ENCODE peak calls at places on chromosome 5, in seven cellular contexts. N is CD4-positive, alpha-beta T cell; G is psoas muscle; O is heart left ventricle; Z is GM23248; Q is stomach; R is WERI-Rb-1. P is an unnamed sample. For H3K9me3, the result is how much of the 10 kb centered on the place peaks cover.

GRCh38 chr5:34008721-34009120 is 871 bp upstream of the AMACR start:
- DNase-seq in O (no peak), Q (no peak), R (no peak), G (no peak), N (no peak), Z (no peak), P (peak)

GRCh38 chr5:153460421-153460820 is 30.0 kb upstream of the GRIA1 start:
- DNase-seq in O (no peak), R (no peak), Z (peak), Q (no peak), G (no peak), N (no peak), P (no peak)

GRCh38 chr5:146301666-146302065 is 37.0 kb upstream of the POU4F3 start:
- DNase-seq in R (no peak), G (no peak), O (no peak), N (no peak), Q (no peak), Z (peak), P (no peak)

GRCh38 chr5:61327761-61328753 is 4.0 kb upstream of the ZSWIM6 start:
- DNase-seq in O (no peak), G (no peak), Z (peak), Q (no peak), N (no peak), R (no peak), P (no peak)

GRCh38 chr5:180287868-180288267 is 4.0 kb downstream of the MAPK9 start:
- DNase-seq in R (no peak), G (no peak), Z (no peak), O (no peak), Q (no peak), N (no peak), P (no peak)

GRCh38 chr5:157915638-157916037 is 56.7 kb upstream of the CLINT1 start:
- DNase-seq in G (peak), R (no peak), Z (no peak), O (peak), Q (peak), N (no peak), P (peak)

GRCh38 chr5:72178910-72179815 is 71.9 kb downstream of the MAP1B start:
- DNase-seq in N (no peak), Q (no peak), Z (peak), R (no peak), O (peak), G (peak), P (peak)

GRCh38 chr5:178373711-178374110 is 141.1 kb upstream of the PHYKPL start:
- DNase-seq in R (no peak), Q (no peak), O (no peak), N (no peak), Z (no peak), G (no peak), P (no peak)

GRCh38 chr5:976849-977751 is 31.5 kb upstream of the NKD2 start:
- DNase-seq in R (no peak), O (peak), Q (no peak), Z (no peak), N (no peak), G (no peak), P (no peak)

GRCh38 chr5:74374656-74375055 is 265.9 kb downstream of the ENC1 start:
- DNase-seq in Z (no peak), R (no peak), Q (no peak), N (no peak), O (no peak), G (no peak), P (no peak)

GRCh38 chr5:176770431-176770830 is 39.9 kb upstream of the UNC5A start:
- DNase-seq in R (no peak), Q (no peak), Z (no peak), O (no peak), G (no peak), N (no peak), P (no peak)

DNA sequence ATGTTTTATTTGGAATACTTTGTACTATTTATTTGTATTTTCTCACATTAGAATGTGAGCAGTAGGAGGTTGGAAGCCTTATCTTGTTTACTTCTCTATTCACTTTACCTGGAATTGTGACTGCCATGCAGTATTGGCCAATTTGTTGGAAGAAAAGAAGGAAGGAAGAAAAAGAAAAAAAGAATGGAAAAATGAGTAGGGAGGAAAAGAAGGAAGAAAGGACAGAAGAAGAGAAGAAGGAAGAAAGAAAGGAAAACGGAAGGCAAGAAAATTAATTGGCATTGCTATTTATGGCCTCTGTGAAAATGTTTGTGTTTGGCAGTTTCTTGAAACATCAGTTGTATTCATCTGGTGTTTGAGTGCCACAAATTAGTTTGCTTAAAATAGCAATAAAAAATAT is 575.2 kb upstream of the ZNF608 start:
- DNase-seq in R (no peak), N (no peak), G (no peak), O (no peak), Q (no peak), Z (no peak), P (no peak)
- H3K9me3 ChIP-seq in R (under half), N (under half), G (under half), O (under half), Q (under half), Z (under half), P (under half)

DNA sequence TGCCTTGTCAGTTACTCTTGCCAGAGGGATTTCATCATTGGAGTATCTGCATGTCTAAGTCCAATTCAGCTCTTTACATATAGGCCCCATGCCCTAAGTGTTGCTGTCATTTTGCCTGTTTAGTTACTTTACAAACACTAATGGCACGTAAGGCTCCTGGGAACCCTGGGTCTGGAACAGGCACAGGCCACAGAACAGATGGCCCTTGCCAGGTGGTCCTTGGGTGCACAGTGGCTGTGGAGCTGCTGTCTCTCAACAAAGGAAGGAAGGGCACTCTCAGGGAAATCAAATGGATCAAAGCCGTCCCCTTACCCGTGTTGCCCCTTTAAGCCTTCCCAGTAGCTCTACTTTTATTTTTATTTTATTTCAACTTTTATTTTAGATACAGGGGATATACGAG is 21.6 kb downstream of the TRIO start:
- DNase-seq in R (peak), Q (no peak), Z (peak), N (no peak), G (no peak), O (no peak), P (no peak)
- H3K9me3 ChIP-seq in R (under half), Q (under half), Z (under half), N (under half), G (under half), O (under half), P (under half)

DNA sequence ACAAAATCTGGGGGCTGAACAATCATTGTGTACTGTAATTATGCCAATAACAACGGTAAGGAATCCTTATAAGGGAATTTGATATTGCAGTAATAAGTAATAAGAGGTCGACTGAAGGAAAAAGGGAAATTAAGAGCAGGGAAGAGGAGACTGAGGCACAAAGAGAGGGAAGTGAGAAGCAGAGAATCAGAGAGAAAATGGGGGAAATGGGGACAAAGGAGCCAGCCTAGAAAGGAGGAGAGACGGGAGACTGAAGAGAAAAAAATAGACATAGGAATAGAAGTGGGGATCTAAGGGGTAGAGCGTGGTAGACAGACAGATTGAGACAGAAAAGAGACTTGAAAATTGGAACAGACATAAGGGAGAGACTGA is 518 bp upstream of the ZNF300 start:
- DNase-seq in O (no peak), G (no peak), N (no peak), R (no peak), Q (no peak), Z (no peak), P (no peak)
- H3K9me3 ChIP-seq in O (half or more), G (half or more), N (half or more), R (under half), Q (under half), Z (under half), P (under half)

GRCh38 chr5:36017622-36018021 is 26.4 kb upstream of the UGT3A1 start:
- DNase-seq in G (no peak), O (no peak), Q (no peak), R (no peak), Z (no peak), N (no peak), P (no peak)
- H3K9me3 ChIP-seq in G (under half), O (under half), Q (under half), R (under half), Z (under half), N (under half), P (under half)

GRCh38 chr5:56346044-56346710 is 113.0 kb upstream of the ANKRD55 start:
- DNase-seq in G (no peak), O (no peak), R (no peak), Z (no peak), Q (no peak), N (no peak), P (peak)
- H3K9me3 ChIP-seq in G (under half), O (under half), R (under half), Z (under half), Q (under half), N (under half), P (under half)

DNA sequence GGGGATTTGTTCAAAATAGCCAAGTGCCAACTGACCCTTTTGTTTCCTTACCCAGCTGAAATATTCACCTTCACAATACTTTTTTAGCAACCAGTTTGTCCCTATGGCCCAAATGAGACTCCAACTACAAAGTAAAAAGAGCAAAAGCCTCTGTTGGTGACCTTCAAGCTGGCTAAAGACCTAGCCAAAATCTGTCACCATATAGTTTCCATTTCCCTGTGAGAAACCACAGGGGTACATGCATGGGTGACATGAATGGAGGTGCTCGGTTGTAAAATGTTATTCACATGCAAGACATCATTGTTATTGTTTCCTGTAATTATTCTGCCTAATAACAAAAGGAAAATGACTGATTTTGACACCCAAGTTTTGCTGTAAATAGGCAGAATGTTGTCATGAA is 285.3 kb downstream of the ZNF608 start:
- DNase-seq in Q (no peak), Z (no peak), R (no peak), O (no peak), N (no peak), G (no peak), P (no peak)
- H3K9me3 ChIP-seq in Q (under half), Z (under half), R (under half), O (under half), N (under half), G (under half), P (under half)

GRCh38 chr5:2759091-2759490 is 7.6 kb upstream of the IRX2 start:
- DNase-seq in G (no peak), Z (no peak), R (no peak), Q (no peak), N (no peak), O (no peak), P (no peak)

GRCh38 chr5:2759696-2760461 is 8.4 kb upstream of the IRX2 start:
- DNase-seq in Z (no peak), O (no peak), R (no peak), N (no peak), G (no peak), Q (no peak), P (no peak)

GRCh38 chr5:2756764-2757163 is 5.3 kb upstream of the IRX2 start:
- DNase-seq in Q (no peak), G (no peak), N (no peak), O (no peak), Z (peak), R (no peak), P (no peak)

GRCh38 chr5:2757563-2758311 is 6.3 kb upstream of the IRX2 start:
- DNase-seq in Q (no peak), Z (peak), G (no peak), N (no peak), O (no peak), R (no peak), P (peak)

GRCh38 chr5:2758632-2759031 is 7.2 kb upstream of the IRX2 start:
- DNase-seq in Q (no peak), G (no peak), O (no peak), R (no peak), Z (no peak), N (no peak), P (no peak)
- H3K9me3 ChIP-seq in Q (under half), G (under half), O (under half), R (under half), Z (under half), N (under half), P (under half)

DNA sequence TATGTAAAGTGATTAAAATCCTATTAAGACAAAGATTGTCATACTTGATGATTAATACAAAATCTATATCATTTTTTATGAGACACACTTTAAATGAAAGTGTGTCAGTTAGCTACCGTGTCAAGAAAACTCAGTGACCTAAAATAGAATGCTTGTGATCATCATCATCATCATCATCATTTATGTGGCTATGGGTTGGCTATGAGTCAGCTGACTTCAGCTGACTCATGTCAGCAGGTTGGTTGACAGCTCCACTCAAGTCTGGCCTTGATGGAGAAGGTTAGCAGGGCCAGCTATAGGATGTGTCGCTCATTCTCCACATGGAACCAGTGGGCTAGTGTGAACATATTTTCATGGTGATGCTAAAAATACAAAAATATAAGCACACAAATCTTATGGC is 43.8 kb upstream of the ZNF300 start:
- DNase-seq in N (no peak), Z (no peak), O (no peak), R (no peak), G (no peak), Q (no peak), P (no peak)
- H3K9me3 ChIP-seq in N (half or more), Z (under half), O (half or more), R (under half), G (half or more), Q (under half), P (under half)